ENCODE peak calls at places on chromosomes 16 and 17, in five cellular contexts. N is cardiac fibroblast, Q is left ventricle myocardium inferior, A is lower leg skin, H is breast epithelium. T is an unnamed sample.

GRCh38 chr17:31310260-31310659 is 3.6 kb downstream of the EVI2B start:
- DNase-seq in N (no peak), Q (no peak), A (no peak), H (no peak), T (no peak)

GRCh38 chr17:57576744-57577143 is 168.4 kb downstream of the CCDC182 start:
- DNase-seq in H (no peak), A (no peak), Q (no peak), N (no peak), T (no peak)

GRCh38 chr16:66857437-66857836 is 13.2 kb downstream of the CA7 start:
- DNase-seq in H (no peak), N (no peak), A (no peak), Q (no peak), T (no peak)

GRCh38 chr17:45016823-45017222 is 34.6 kb downstream of the DCAKD start:
- DNase-seq in Q (no peak), H (no peak), A (no peak), N (no peak), T (no peak)

GRCh38 chr16:70512456-70512855 is 10.9 kb downstream of the COG4 start:
- DNase-seq in Q (no peak), H (no peak), N (peak; percentile 60), A (no peak), T (no peak)

GRCh38 chr17:82767041-82767754 is 15.3 kb downstream of the TBCD start:
- DNase-seq in H (no peak), A (no peak), Q (no peak), N (peak; percentile 60), T (no peak)

GRCh38 chr17:80455328-80455710 is 21.1 kb downstream of the NPTX1 start:
- DNase-seq in N (no peak), H (peak; percentile 63), A (no peak), Q (no peak), T (no peak)

GRCh38 chr16:20956319-20956718 is 55.7 kb downstream of the LYRM1 start:
- DNase-seq in H (no peak), N (peak; percentile 46), Q (no peak), A (no peak), T (no peak)

GRCh38 chr16:72590179-72590937 is 418.4 kb upstream of the PMFBP1 start:
- DNase-seq in H (no peak), N (no peak), A (no peak), Q (no peak), T (no peak)

GRCh38 chr16:397135-397661 is at the start of gene NME4:
- DNase-seq in A (no peak), Q (no peak), H (no peak), N (peak; percentile 9), T (no peak)

GRCh38 chr17:7557825-7558543 is 566 bp upstream of the TNFSF13 start:
- DNase-seq in N (peak; percentile 82), Q (peak; percentile 87), A (peak; percentile 80), H (peak; percentile 95), T (no peak)

GRCh38 chr17:31216053-31216751 is 80.8 kb downstream of the OMG start:
- DNase-seq in H (no peak), A (no peak), Q (no peak), N (peak; percentile 84), T (no peak)

DNA sequence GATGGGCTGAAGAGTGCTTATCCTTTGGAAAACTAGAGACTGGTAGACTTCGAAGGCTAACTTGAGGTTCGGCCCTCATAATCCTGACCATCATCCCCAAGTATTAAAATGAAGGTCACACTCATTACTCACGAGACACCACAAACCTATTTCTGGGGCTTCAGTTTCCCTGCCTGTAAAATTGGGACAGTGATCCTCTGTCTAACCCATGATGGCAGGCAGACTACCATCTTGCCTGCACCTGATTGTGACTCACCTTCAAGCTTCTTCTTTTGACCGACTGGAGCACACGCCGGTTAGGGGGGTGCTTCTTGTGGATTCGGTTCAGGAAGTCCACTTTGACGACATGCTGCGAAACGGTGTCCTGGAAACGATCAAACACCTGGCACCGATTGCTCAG is 14.2 kb upstream of the DHRS13 start:
- DNase-seq in N (no peak), H (no peak), Q (no peak), A (no peak), T (no peak)
- TF ChIP-seq CTCF in N (no peak), H (no peak), Q (no peak), A (no peak), T (no peak)

GRCh38 chr17:50549969-50550368 is 3.0 kb downstream of the SPATA20 start:
- DNase-seq in Q (no peak), H (no peak), A (no peak), N (no peak), T (no peak)
- TF ChIP-seq CTCF in Q (no peak), H (no peak), A (no peak), N (no peak), T (no peak)

DNA sequence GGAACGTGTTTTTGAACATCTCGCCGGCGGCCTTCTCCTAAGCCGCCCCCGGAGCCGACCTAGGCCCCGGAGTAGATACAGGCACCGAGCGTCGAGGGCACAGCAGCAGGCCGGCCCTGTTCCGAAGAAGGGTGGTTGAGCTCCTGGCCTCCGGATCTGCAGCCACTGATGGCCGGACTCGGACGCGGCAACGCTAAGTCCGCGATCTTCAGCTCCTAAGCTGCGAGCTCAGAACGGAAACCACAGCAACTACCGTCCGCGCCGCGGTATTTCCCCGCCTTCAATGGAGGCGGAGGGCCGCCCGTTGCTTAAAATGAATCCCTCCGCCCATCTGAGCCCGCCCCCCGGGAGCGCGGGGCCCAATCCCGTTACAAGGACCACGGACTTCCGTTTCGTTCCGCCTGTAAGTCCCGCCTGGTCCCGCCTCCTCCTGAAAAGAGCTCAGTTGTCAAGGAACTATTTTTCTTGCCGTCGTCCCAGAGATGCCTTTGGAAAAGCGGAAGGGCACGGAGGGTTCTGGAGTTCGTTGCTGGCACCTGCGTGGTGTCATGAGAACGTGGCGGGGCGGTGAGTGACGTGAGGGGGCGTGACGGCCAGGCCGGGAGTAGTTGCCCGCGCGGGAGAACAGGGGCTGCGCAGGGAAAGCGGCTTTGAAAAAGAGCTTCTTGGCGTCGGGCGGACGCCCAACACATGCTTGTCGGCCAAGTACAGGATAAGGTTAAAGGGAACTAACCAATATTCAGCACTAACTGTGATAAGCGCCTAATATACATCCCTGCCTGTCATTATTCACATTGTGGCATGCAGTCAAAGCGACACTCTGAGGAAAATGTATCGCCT is at the start of gene CFAP20:
- DNase-seq in A (peak; percentile 99), H (peak; percentile 98), Q (peak; percentile 99), N (peak; percentile 100), T (peak; percentile 98)
- TF ChIP-seq CTCF in A (no peak), H (no peak), Q (no peak), N (no peak), T (no peak)

DNA sequence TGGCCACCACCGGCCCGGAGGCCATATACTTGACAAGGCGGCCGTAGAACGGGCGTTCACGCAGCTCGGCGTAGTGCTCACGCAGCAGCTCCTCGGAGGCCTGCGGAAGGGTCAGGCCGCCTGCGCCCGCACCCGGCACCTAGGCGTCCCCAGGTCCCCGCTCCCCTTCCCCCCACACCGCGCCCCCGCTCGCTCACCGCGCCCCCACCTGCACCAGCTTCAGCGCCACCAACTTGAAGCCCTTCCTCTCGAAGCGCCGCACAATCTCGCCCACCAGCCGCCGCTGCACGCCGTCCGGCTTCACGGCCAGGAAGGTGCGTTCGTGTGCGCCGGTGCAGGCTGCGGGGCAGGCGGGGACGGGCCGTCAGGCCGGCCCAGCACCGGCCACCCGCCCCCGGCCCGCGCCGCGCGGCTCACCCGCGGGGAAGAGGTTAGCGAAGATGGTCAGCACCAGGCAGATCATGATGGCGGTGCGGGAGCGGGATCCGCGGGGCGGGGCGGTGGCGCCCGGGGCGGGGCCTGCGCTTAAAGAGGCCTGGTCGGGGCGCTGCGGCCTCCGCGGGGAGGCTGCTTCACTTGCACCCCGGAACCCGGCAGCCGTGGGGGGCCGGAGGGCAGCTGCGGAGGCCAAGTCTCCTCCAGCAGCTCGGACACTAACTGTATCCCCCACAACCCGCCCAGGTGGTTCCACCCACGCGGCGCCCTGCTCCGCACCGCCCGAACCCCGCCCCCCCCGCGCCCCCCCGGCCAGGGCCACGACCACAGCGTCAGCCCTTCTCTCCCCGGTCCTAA is at the start of gene NME3:
- DNase-seq in N (peak; percentile 64), H (peak; percentile 79), A (peak; percentile 74), Q (peak; percentile 86), T (no peak)
- TF ChIP-seq CTCF in N (no peak), H (no peak), A (no peak), Q (no peak), T (no peak)

GRCh38 chr16:55294129-55294528 is 29.9 kb upstream of the IRX6 start:
- DNase-seq in N (no peak), A (no peak), H (no peak), Q (no peak), T (no peak)
- TF ChIP-seq CTCF in N (no peak), A (no peak), H (no peak), Q (no peak), T (peak; percentile 42)

DNA sequence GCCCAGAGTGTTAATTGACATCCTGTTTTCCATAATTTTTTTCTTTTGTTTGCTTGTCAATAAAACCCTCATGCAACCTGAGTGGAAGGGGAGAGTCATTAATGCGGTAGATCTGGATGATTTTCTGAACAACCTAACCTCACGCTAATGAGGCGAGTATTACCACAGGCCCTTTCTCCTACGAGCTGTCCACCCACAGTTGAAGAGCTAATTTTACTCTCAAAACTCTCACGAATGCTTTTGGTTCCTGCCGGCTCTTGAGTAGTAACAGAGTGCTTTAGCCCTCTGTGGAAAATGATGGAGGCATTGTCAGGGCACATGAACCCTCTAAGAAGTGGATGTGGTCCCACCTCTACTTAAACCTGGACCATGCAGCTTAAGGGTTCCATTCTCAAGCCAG is 491.3 kb upstream of the RBFOX1 start:
- DNase-seq in A (no peak), Q (no peak), H (no peak), N (no peak), T (no peak)
- TF ChIP-seq CTCF in A (no peak), Q (no peak), H (no peak), N (no peak), T (no peak)

GRCh38 chr16:52549011-52549692 is 2.2 kb upstream of the TOX3 start:
- DNase-seq in N (peak; percentile 2), H (no peak), Q (no peak), A (no peak), T (no peak)
- TF ChIP-seq CTCF in N (peak; percentile 50), H (no peak), Q (peak; percentile 40), A (no peak), T (peak; percentile 81)

GRCh38 chr16:3088450-3088849 is 10.6 kb downstream of the ZSCAN10 start:
- DNase-seq in Q (no peak), A (no peak), H (no peak), N (no peak), T (no peak)

GRCh38 chr16:3087836-3088235 is 11.3 kb downstream of the ZSCAN10 start:
- DNase-seq in Q (no peak), H (no peak), N (no peak), A (no peak), T (no peak)

GRCh38 chr16:3087243-3087791 is 11.8 kb downstream of the ZSCAN10 start:
- DNase-seq in Q (peak; percentile 46), N (no peak), A (no peak), H (no peak), T (no peak)

GRCh38 chr16:3089717-3090592 is 9.1 kb downstream of the ZSCAN10 start:
- DNase-seq in A (no peak), Q (no peak), N (no peak), H (no peak), T (no peak)

GRCh38 chr16:3088925-3089716 is 10.0 kb downstream of the ZSCAN10 start:
- DNase-seq in N (no peak), H (no peak), A (no peak), Q (no peak), T (no peak)
- TF ChIP-seq CTCF in N (no peak), H (no peak), A (no peak), Q (no peak), T (no peak)